ENCODE peak calls at places on chromosomes 2 and 18, in ten cellular contexts. J is IMR-90, Y is aorta, L is endothelial cell of umbilical vein, S is upper lobe of left lung, F is GM23248, I is adipocyte, R is uterus, M is thoracic aorta, T is HL-60. U is an unnamed sample. For H3K27me3, the result is how much of the 10 kb centered on the place peaks cover.

GRCh38 chr2:121237980-121238665 is 46.9 kb downstream of the TFCP2L1 start:
- DNase-seq in J (no peak), Y (peak), L (no peak), S (no peak), F (peak), I (no peak), R (no peak), M (no peak), T (no peak), U (no peak)

GRCh38 chr2:112165296-112165695 is 27.1 kb downstream of the FBLN7 start:
- DNase-seq in J (no peak), Y (no peak), L (no peak), S (no peak), F (no peak), I (no peak), R (no peak), M (no peak), T (no peak), U (no peak)

GRCh38 chr2:129734343-129735034 is 245.0 kb upstream of the RAB6C start:
- DNase-seq in J (no peak), Y (no peak), L (no peak), S (no peak), F (no peak), I (no peak), R (no peak), M (no peak), T (no peak), U (no peak)

GRCh38 chr2:176769499-176770350 is 442.9 kb upstream of the HNRNPA3 start:
- DNase-seq in J (no peak), Y (no peak), L (no peak), S (no peak), F (peak), I (no peak), R (no peak), M (no peak), T (no peak), U (no peak)

GRCh38 chr2:232120911-232121310 is 159.4 kb downstream of the DIS3L2 start:
- DNase-seq in J (no peak), Y (no peak), L (peak), S (no peak), F (peak), I (no peak), R (no peak), M (no peak), T (no peak), U (no peak)

GRCh38 chr18:8776013-8776515 is 70.7 kb downstream of the MTCL1 start:
- DNase-seq in J (no peak), Y (no peak), L (no peak), S (no peak), F (no peak), I (no peak), R (no peak), M (no peak), T (no peak), U (no peak)

GRCh38 chr18:77131100-77131651 is 1.4 kb downstream of the MBP start:
- DNase-seq in J (no peak), Y (no peak), L (no peak), S (peak), F (no peak), I (no peak), R (peak), M (no peak), T (no peak), U (no peak)

GRCh38 chr18:77899972-77900754 is 650.5 kb downstream of the GALR1 start:
- DNase-seq in J (no peak), Y (no peak), L (no peak), S (peak), F (peak), I (peak), R (peak), M (no peak), T (peak), U (no peak)

GRCh38 chr18:36809590-36810381 is 19.0 kb downstream of the TPGS2 start:
- DNase-seq in J (peak), Y (no peak), L (peak), S (no peak), F (peak), I (peak), R (no peak), M (no peak), T (peak), U (no peak)

GRCh38 chr18:34283506-34283905 is 58.8 kb upstream of the NOL4 start:
- DNase-seq in J (no peak), Y (no peak), L (no peak), S (no peak), F (no peak), I (no peak), R (no peak), M (no peak), T (no peak), U (no peak)

GRCh38 chr2:155633887-155634570 is 698.5 kb downstream of the NR4A2 start:
- DNase-seq in J (no peak), Y (no peak), L (peak), S (no peak), F (no peak), I (no peak), R (no peak), M (no peak), T (no peak), U (no peak)

GRCh38 chr2:71922091-71922490 is 225.6 kb downstream of the CYP26B1 start:
- DNase-seq in J (no peak), Y (no peak), L (no peak), S (no peak), F (no peak), I (no peak), R (no peak), M (no peak), T (no peak), U (no peak)

GRCh38 chr18:74083071-74083954 is 64.3 kb downstream of the FBXO15 start:
- DNase-seq in J (no peak), Y (no peak), L (no peak), S (peak), F (no peak), I (peak), R (no peak), M (no peak), T (no peak), U (no peak)

GRCh38 chr18:10412933-10413332 is 41.5 kb upstream of the APCDD1 start:
- DNase-seq in J (no peak), Y (no peak), L (no peak), S (no peak), F (no peak), I (no peak), R (no peak), M (no peak), T (no peak), U (no peak)

GRCh38 chr18:45416168-45416567 is 199.1 kb upstream of the SLC14A2 start:
- DNase-seq in J (no peak), Y (no peak), L (no peak), S (no peak), F (no peak), I (peak), R (peak), M (no peak), T (no peak), U (peak)

GRCh38 chr2:73272270-73272669 is 12.0 kb downstream of the FBXO41 start:
- DNase-seq in J (no peak), Y (no peak), L (no peak), S (no peak), F (no peak), I (no peak), R (no peak), M (no peak), T (no peak), U (no peak)

GRCh38 chr18:10736984-10737383 is 211.2 kb downstream of the NAPG start:
- DNase-seq in J (no peak), Y (no peak), L (no peak), S (no peak), F (peak), I (no peak), R (no peak), M (no peak), T (no peak), U (no peak)

GRCh38 chr2:232104076-232104646 is 142.6 kb downstream of the DIS3L2 start:
- DNase-seq in J (no peak), Y (no peak), L (no peak), S (no peak), F (peak), I (no peak), R (no peak), M (no peak), T (no peak), U (no peak)

GRCh38 chr2:71100195-71100964 is 29.6 kb downstream of the MCEE start:
- DNase-seq in J (peak), Y (no peak), L (peak), S (no peak), F (peak), I (peak), R (no peak), M (no peak), T (peak), U (peak)

GRCh38 chr18:41312241-41312590 is 642.8 kb upstream of the PIK3C3 start:
- DNase-seq in J (no peak), Y (no peak), L (no peak), S (no peak), F (no peak), I (no peak), R (no peak), M (no peak), T (no peak), U (no peak)

GRCh38 chr18:32308493-32309120 is 118.8 kb downstream of the MEP1B start:
- DNase-seq in J (peak), Y (no peak), L (peak), S (no peak), F (peak), I (peak), R (peak), M (no peak), T (no peak), U (peak)

GRCh38 chr18:12990662-12990976 is 543 bp upstream of the CEP192 start:
- DNase-seq in J (no peak), Y (no peak), L (no peak), S (no peak), F (no peak), I (no peak), R (no peak), M (no peak), T (no peak), U (no peak)

GRCh38 chr2:160028431-160029269 is 33.8 kb downstream of the PLA2R1 start:
- DNase-seq in J (peak), Y (no peak), L (peak), S (no peak), F (peak), I (peak), R (no peak), M (no peak), T (no peak), U (peak)

GRCh38 chr2:6780765-6781274 is 84.9 kb downstream of the CMPK2 start:
- DNase-seq in J (peak), Y (no peak), L (peak), S (no peak), F (peak), I (peak), R (no peak), M (no peak), T (peak), U (no peak)

GRCh38 chr2:144513388-144514100 is 6.4 kb downstream of the ZEB2 start:
- DNase-seq in J (peak), Y (no peak), L (peak), S (peak), F (peak), I (no peak), R (no peak), M (no peak), T (no peak), U (no peak)

GRCh38 chr18:68847219-68847860 is 49.5 kb downstream of the CCDC102B start:
- DNase-seq in J (peak), Y (no peak), L (peak), S (no peak), F (peak), I (peak), R (no peak), M (no peak), T (no peak), U (no peak)

GRCh38 chr2:144154205-144154604 is 365.7 kb downstream of the ZEB2 start:
- DNase-seq in J (no peak), Y (no peak), L (no peak), S (no peak), F (peak), I (peak), R (no peak), M (no peak), T (no peak), U (no peak)

DNA sequence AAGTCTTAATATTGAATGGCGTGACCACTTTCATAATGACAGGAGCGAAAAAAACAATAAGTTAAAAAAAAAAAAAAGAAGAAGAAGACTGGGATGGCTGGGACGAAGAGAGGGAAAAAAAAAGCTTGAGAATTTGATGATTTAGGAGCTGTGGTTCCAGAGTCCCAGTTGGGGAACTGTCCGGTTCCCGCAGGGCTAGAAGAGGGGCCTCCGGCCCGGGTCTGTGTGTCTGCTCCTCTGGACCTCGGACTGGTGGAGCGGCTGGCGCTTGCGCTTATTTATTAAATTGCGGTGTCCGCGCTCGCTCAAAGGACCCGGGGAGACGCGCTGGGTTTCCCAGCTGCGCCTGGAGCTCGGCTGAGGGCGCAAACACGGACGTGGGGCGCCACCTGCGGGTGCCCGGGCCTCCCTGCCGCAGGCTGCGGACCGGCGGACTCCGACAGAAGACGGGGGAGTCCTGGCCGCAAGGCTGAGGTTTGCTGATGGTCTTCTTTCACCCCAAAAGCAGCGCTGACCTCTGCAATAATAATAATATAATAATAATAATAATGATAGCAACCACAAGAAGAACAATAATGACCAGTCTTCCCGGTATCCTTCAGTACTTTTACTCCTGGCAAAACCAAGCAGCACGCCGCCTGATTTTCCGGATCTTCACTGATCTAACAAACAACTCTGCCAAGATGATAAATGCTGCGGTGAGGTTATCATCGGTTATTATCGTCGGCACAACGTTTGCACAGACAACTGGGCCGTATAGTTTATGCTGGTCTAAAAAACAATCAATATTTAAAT is at the start of gene CBLN2:
- DNase-seq in J (peak), Y (peak), L (peak), S (peak), F (peak), I (peak), R (no peak), M (no peak), T (peak), U (no peak)
- H3K4me3 ChIP-seq in J (no peak), Y (no peak), L (peak), S (peak), F (peak), I (peak), R (no peak), M (peak), T (no peak), U (no peak)

DNA sequence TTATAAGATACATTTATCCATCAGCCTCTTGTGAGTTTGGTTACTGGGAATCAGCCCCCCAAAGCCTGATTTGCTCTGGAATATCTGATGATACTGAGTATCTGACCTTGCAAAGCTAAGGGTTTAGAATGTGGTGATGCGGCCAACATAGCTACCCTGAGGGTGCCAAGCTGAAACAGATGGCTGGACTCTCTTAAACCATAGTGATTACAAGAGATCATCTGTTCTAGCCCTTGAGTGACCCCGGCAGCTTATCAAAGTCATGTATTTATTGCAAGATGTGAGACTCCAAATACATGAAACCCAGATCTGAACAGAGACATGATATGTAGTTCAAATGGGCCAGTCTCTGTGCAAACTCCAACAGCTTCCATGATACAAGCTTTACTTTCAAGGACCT is 78.2 kb upstream of the CABLES1 start:
- DNase-seq in J (no peak), Y (no peak), L (no peak), S (no peak), F (no peak), I (no peak), R (no peak), M (no peak), T (no peak), U (no peak)
- H3K27me3 ChIP-seq in J (under half), Y (under half), L (under half), S (under half), F (under half), I (under half), R (under half), M (under half), T (under half), U (under half)

GRCh38 chr2:10984418-10985130 is 72.8 kb downstream of the KCNF1 start:
- DNase-seq in J (no peak), Y (no peak), L (no peak), S (no peak), F (no peak), I (peak), R (no peak), M (no peak), T (no peak), U (no peak)

GRCh38 chr2:10987861-10988260 is 76.1 kb downstream of the KCNF1 start:
- DNase-seq in J (peak), Y (no peak), L (no peak), S (no peak), F (no peak), I (no peak), R (no peak), M (no peak), T (no peak), U (no peak)

GRCh38 chr2:10987439-10987838 is 75.7 kb downstream of the KCNF1 start:
- DNase-seq in J (no peak), Y (no peak), L (no peak), S (no peak), F (no peak), I (no peak), R (no peak), M (no peak), T (no peak), U (no peak)

GRCh38 chr2:10985260-10985659 is 73.5 kb downstream of the KCNF1 start:
- DNase-seq in J (no peak), Y (no peak), L (no peak), S (no peak), F (no peak), I (peak), R (no peak), M (no peak), T (no peak), U (no peak)

GRCh38 chr2:10985901-10986535 is 74.3 kb downstream of the KCNF1 start:
- DNase-seq in J (no peak), Y (no peak), L (no peak), S (no peak), F (no peak), I (no peak), R (no peak), M (no peak), T (no peak), U (no peak)
- H3K4me3 ChIP-seq in J (no peak), Y (no peak), L (no peak), S (no peak), F (no peak), I (no peak), R (no peak), M (no peak), T (no peak), U (no peak)

DNA sequence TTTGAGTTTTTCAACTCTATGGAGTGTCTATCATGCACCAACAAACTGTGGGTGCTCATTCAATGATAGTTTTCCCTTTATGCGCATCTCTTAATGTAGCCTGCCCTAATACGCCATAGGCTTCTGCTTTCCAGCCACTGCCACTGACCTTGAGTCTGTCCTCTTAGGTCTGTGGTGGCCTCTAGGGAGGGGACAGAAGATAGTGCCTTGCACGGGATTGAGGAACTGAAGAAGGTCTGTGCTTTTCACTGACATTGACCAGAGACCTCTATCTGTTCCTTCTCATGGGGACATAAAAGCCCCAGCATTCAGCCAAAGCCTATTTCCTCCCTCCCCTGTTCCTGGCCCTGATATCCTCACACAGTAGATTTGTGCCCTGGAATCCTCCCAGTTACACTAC is 2.3 kb downstream of the GCKR start:
- DNase-seq in J (no peak), Y (no peak), L (no peak), S (no peak), F (no peak), I (no peak), R (no peak), M (no peak), T (no peak), U (no peak)
- H3K27me3 ChIP-seq in J (under half), Y (under half), L (under half), S (under half), F (under half), I (under half), R (under half), M (under half), T (under half), U (under half)

DNA sequence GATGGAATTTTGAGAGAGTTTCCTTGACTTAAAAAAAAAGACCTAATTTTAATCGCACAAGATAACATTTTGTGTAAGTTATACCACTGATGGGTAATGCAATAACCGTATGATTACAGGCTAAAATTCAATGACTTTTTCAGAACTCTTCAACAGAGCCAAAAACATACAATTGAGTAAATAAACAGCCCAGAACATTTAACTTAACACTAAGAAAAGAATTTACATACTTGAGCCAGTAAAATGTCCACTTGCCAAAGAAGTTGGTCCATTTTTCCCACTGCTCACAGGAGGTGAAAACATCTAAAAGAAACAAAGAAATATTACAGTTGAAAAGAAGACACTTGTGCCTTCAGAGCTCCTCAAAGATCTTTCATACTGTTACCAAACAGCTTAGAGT is 2.9 kb downstream of the TCF4 start:
- DNase-seq in J (no peak), Y (no peak), L (peak), S (no peak), F (no peak), I (peak), R (no peak), M (no peak), T (no peak), U (no peak)
- H3K4me3 ChIP-seq in J (peak), Y (peak), L (peak), S (peak), F (peak), I (peak), R (peak), M (peak), T (no peak), U (peak)

GRCh38 chr2:29751390-29751789 is 170.0 kb downstream of the ALK start:
- DNase-seq in J (no peak), Y (no peak), L (no peak), S (no peak), F (no peak), I (no peak), R (no peak), M (no peak), T (no peak), U (no peak)

GRCh38 chr2:29749041-29749440 is 172.3 kb downstream of the ALK start:
- DNase-seq in J (no peak), Y (no peak), L (no peak), S (no peak), F (no peak), I (no peak), R (no peak), M (no peak), T (no peak), U (no peak)

GRCh38 chr2:29744976-29745375 is 176.4 kb downstream of the ALK start:
- DNase-seq in J (no peak), Y (no peak), L (no peak), S (no peak), F (no peak), I (no peak), R (no peak), M (no peak), T (no peak), U (no peak)

GRCh38 chr2:29749843-29750242 is 171.5 kb downstream of the ALK start:
- DNase-seq in J (no peak), Y (no peak), L (no peak), S (no peak), F (peak), I (no peak), R (no peak), M (no peak), T (no peak), U (no peak)

GRCh38 chr2:29747786-29748470 is 173.5 kb downstream of the ALK start:
- DNase-seq in J (peak), Y (no peak), L (no peak), S (no peak), F (peak), I (peak), R (no peak), M (no peak), T (no peak), U (peak)
- H3K27me3 ChIP-seq in J (under half), Y (under half), L (under half), S (under half), F (under half), I (under half), R (under half), M (under half), T (under half), U (under half)

U was measured in BJ.